ENCODE peak calls at places on chromosomes 5 and 9, in five cellular contexts. U, T, K, H and W are unnamed samples.

GRCh38 chr5:439181-439580 is 3.8 kb upstream of the EXOC3 start:
- DNase-seq in U (no peak), T (no peak), K (no peak), H (no peak), W (no peak)

GRCh38 chr9:33236571-33236970 is 3.4 kb upstream of the SPINK4 start:
- DNase-seq in U (no peak), T (no peak), K (no peak), H (no peak), W (peak; percentile 57)

GRCh38 chr9:33248606-33249005 is 8.6 kb downstream of the SPINK4 start:
- DNase-seq in U (no peak), T (no peak), K (no peak), H (no peak), W (no peak)

GRCh38 chr9:109966643-109967368 is 186.8 kb downstream of the PALM2AKAP2 start:
- DNase-seq in U (no peak), T (no peak), K (no peak), H (no peak), W (no peak)

GRCh38 chr5:119913425-119913824 is 284.1 kb downstream of the FAM170A start:
- DNase-seq in U (no peak), T (no peak), K (no peak), H (peak; percentile 13), W (no peak)

GRCh38 chr5:154779105-154779504 is 23.9 kb downstream of the LARP1 start:
- DNase-seq in U (no peak), T (peak; percentile 57), K (no peak), H (no peak), W (peak; percentile 95)

GRCh38 chr9:2271426-2271825 is 256.3 kb downstream of the SMARCA2 start:
- DNase-seq in U (peak; percentile 27), T (peak; percentile 18), K (no peak), H (peak; percentile 78), W (peak; percentile 26)

GRCh38 chr5:173567548-173567947 is 48.9 kb downstream of the BOD1 start:
- DNase-seq in U (no peak), T (no peak), K (no peak), H (no peak), W (peak; percentile 48)

GRCh38 chr5:172102913-172103629 is 85.0 kb downstream of the STK10 start:
- DNase-seq in U (no peak), T (peak; percentile 64), K (no peak), H (peak; percentile 77), W (peak; percentile 99)

GRCh38 chr5:53749611-53750010 is 189.2 kb downstream of the NDUFS4 start:
- DNase-seq in U (no peak), T (no peak), K (no peak), H (no peak), W (peak; percentile 10)

GRCh38 chr9:115945009-115945431 is 208.6 kb upstream of the PAPPA start:
- DNase-seq in U (no peak), T (no peak), K (no peak), H (no peak), W (no peak)

GRCh38 chr9:106286249-106286648 is 576.7 kb upstream of the ZNF462 start:
- DNase-seq in U (peak; percentile 39), T (no peak), K (no peak), H (peak; percentile 83), W (no peak)

GRCh38 chr5:116612431-116612830 is 37.8 kb upstream of the SEMA6A start:
- DNase-seq in U (no peak), T (no peak), K (no peak), H (no peak), W (no peak)

GRCh38 chr9:74940600-74940999 is 12.1 kb downstream of the C9orf40 start:
- DNase-seq in U (no peak), T (no peak), K (no peak), H (peak; percentile 48), W (peak; percentile 2)

GRCh38 chr5:123830575-123830974 is 318.6 kb downstream of the CSNK1G3 start:
- DNase-seq in U (no peak), T (no peak), K (no peak), H (no peak), W (no peak)

GRCh38 chr5:173143567-173143966 is 764 bp upstream of the BNIP1 start:
- DNase-seq in U (no peak), T (no peak), K (no peak), H (no peak), W (no peak)

GRCh38 chr5:174760721-174761120 is 36.3 kb downstream of the MSX2 start:
- DNase-seq in U (no peak), T (no peak), K (no peak), H (no peak), W (peak; percentile 47)

GRCh38 chr9:79020266-79020665 is 551.5 kb upstream of the TLE4 start:
- DNase-seq in U (no peak), T (no peak), K (no peak), H (no peak), W (no peak)

GRCh38 chr5:848671-849111 is 2.1 kb downstream of the ZDHHC11 start:
- DNase-seq in U (no peak), T (no peak), K (no peak), H (no peak), W (no peak)

GRCh38 chr9:87406545-87407166 is 91.0 kb upstream of the DAPK1 start:
- DNase-seq in U (no peak), T (no peak), K (no peak), H (peak; percentile 65), W (no peak)

GRCh38 chr5:37519304-37519703 is 140.2 kb downstream of the WDR70 start:
- DNase-seq in U (no peak), T (no peak), K (no peak), H (no peak), W (no peak)
- H3K9me2 ChIP-seq in U (no peaks in the 10 kb centered on the region), T (peaks cover 2% of the 10 kb centered on the region), K (no peaks in the 10 kb centered on the region), H (no peaks in the 10 kb centered on the region), W (no peaks in the 10 kb centered on the region)

GRCh38 chr5:88886252-88886651 is 3.3 kb upstream of the MEF2C start:
- DNase-seq in U (no peak), T (no peak), K (peak; percentile 70), H (no peak), W (no peak)

GRCh38 chr5:88885043-88885442 is 2.1 kb upstream of the MEF2C start:
- DNase-seq in U (no peak), T (no peak), K (peak; percentile 44), H (no peak), W (peak; percentile 36)

GRCh38 chr5:88888799-88889164 is 5.8 kb upstream of the MEF2C start:
- DNase-seq in U (no peak), T (no peak), K (no peak), H (no peak), W (no peak)

GRCh38 chr5:88888291-88888690 is 5.3 kb upstream of the MEF2C start:
- DNase-seq in U (no peak), T (no peak), K (peak; percentile 50), H (no peak), W (no peak)

GRCh38 chr5:88886756-88887741 is 4.1 kb upstream of the MEF2C start:
- DNase-seq in U (no peak), T (no peak), K (peak; percentile 71), H (no peak), W (peak; percentile 15)
- H3K4me3 ChIP-seq in U (no peak overlapping the region), T (no peak overlapping the region), K (peak overlapping the region; percentile 79), H (no peak overlapping the region), W (peak overlapping the region; percentile 33)

GRCh38 chr5:51347157-51347556 is 36.1 kb upstream of the ISL1 start:
- DNase-seq in U (no peak), T (no peak), K (no peak), H (no peak), W (no peak)

GRCh38 chr5:51345106-51345505 is 38.1 kb upstream of the ISL1 start:
- DNase-seq in U (no peak), T (peak; percentile 34), K (no peak), H (no peak), W (peak; percentile 4)

DNA sequence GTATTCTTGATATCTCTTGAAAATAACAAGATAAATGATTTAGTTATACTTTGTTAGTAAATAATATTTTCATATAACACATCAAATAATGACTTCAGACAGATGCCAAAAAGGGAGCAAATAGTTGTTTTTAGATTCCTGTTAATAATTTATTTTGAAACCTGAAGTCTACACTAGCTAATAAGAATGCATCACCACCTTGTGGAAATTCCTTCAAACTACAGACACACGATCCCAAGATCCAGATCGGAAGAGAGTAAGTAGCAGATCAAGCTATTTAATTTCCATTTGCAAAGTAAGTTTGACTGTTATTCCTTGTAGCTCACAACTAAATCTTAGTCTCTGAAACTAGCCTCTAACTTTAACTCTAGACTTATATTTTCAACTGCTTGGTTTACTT is 35.5 kb upstream of the ISL1 start:
- DNase-seq in U (no peak), T (peak; percentile 12), K (no peak), H (peak; percentile 60), W (no peak)
- H3K27me3 ChIP-seq in U (no peaks in the 10 kb centered on the region), T (no peaks in the 10 kb centered on the region), K (no peaks in the 10 kb centered on the region), H (no peaks in the 10 kb centered on the region), W (no peaks in the 10 kb centered on the region)

GRCh38 chr5:146490089-146490843 is 25.7 kb downstream of the GPR151 start:
- DNase-seq in U (no peak), T (no peak), K (no peak), H (no peak), W (no peak)
- H3K9me2 ChIP-seq in U (no peaks in the 10 kb centered on the region), T (no peaks in the 10 kb centered on the region), K (no peaks in the 10 kb centered on the region), H (no peaks in the 10 kb centered on the region), W (no peaks in the 10 kb centered on the region)

GRCh38 chr5:163908253-163908652 is 402.8 kb downstream of the MAT2B start:
- DNase-seq in U (no peak), T (no peak), K (no peak), H (no peak), W (no peak)
- H3K4me3 ChIP-seq in U (no peak overlapping the region), T (no peak overlapping the region), K (no peak overlapping the region), H (no peak overlapping the region), W (no peak overlapping the region)

GRCh38 chr5:42557689-42558088 is 134.4 kb downstream of the GHR start:
- DNase-seq in U (no peak), T (no peak), K (no peak), H (no peak), W (no peak)
- H3K27me3 ChIP-seq in U (peaks cover 7% of the 10 kb centered on the region), T (peaks cover 16% of the 10 kb centered on the region), K (no peaks in the 10 kb centered on the region), H (no peaks in the 10 kb centered on the region), W (no peaks in the 10 kb centered on the region)

GRCh38 chr5:38948501-38948900 is 102.7 kb downstream of the OSMR start:
- DNase-seq in U (no peak), T (no peak), K (no peak), H (no peak), W (peak; percentile 83)

GRCh38 chr5:38953426-38953825 is 107.6 kb downstream of the OSMR start:
- DNase-seq in U (no peak), T (no peak), K (no peak), H (no peak), W (no peak)
- H3K9me2 ChIP-seq in U (no peaks in the 10 kb centered on the region), T (no peaks in the 10 kb centered on the region), K (no peaks in the 10 kb centered on the region), H (no peaks in the 10 kb centered on the region), W (no peaks in the 10 kb centered on the region)

DNA sequence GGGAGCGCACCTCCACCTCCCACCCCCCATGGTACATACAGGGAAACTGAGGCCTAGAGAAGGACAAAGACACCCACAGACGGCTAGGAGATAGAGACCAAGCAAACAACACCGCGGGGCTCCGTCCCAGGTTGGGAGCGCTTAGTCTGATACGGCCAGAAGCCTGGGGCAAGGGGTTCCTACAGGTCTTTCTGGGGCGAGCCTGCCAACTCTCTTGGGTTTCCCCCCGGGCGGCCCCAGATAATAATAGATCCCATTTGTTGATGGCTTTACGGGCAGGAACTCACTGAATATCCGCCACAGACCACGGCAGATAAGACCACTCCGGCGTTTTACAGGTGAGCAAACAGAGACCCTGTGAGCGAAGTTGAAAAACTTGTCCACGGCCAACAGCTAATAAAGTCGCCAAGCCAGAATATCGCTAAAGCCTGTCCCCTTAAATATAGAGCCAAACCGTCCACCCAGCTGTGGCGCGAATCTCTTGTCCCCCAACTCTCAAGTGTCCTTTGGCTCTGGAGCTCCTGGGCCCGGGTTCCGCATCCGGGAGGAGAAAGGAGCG is 5.1 kb upstream of the EBF1 start:
- DNase-seq in U (no peak), T (no peak), K (no peak), H (peak; percentile 24), W (no peak)
- H3K4me3 ChIP-seq in U (no peak overlapping the region), T (no peak overlapping the region), K (no peak overlapping the region), H (peak overlapping the region; percentile 56), W (no peak overlapping the region)